ENCODE peak calls at places on chromosomes 13 and 19, in four cellular contexts. W is iPS-NIHi11, R is nucleus accumbens, X is ecto neural progenitor cell. M is an unnamed sample.

GRCh38 chr19:55617426-55617825 is 6.9 kb downstream of the ZNF784 start:
- DNase-seq in W (no peak), R (no peak), X (no peak), M (no peak)

GRCh38 chr19:58279042-58279924 is 528 bp downstream of the ZNF8 start:
- DNase-seq in W (peak), R (peak), X (no peak), M (peak)

GRCh38 chr13:109330941-109331340 is 455.4 kb downstream of the IRS2 start:
- DNase-seq in W (no peak), R (no peak), X (no peak), M (no peak)

GRCh38 chr19:38736413-38737280 is 7.6 kb downstream of the CAPN12 start:
- DNase-seq in W (peak), R (no peak), X (peak), M (peak)

GRCh38 chr13:92590503-92590908 is 636.1 kb upstream of the GPC6 start:
- DNase-seq in W (no peak), R (no peak), X (no peak), M (no peak)

GRCh38 chr19:45901432-45901903 is 945 bp downstream of the MYPOP start:
- DNase-seq in W (peak), R (no peak), X (no peak), M (peak)

GRCh38 chr13:37534181-37534580 is 64.4 kb downstream of the POSTN start:
- DNase-seq in W (no peak), R (no peak), X (no peak), M (no peak)

GRCh38 chr19:18520848-18521691 is 800 bp downstream of the ELL start:
- DNase-seq in W (no peak), R (no peak), X (peak), M (peak)

GRCh38 chr13:34076319-34076718 is 258.4 kb downstream of the RFC3 start:
- DNase-seq in W (no peak), R (no peak), X (no peak), M (no peak)

GRCh38 chr13:85693889-85694511 is 105.2 kb downstream of the SLITRK6 start:
- DNase-seq in W (no peak), R (no peak), X (no peak), M (no peak)

GRCh38 chr19:6480843-6481415 is 658 bp downstream of the DENND1C start:
- DNase-seq in W (no peak), R (no peak), X (no peak), M (no peak)

GRCh38 chr19:2474232-2475017 is 1.5 kb upstream of the GADD45B start:
- DNase-seq in W (peak), R (peak), X (peak), M (peak)

GRCh38 chr19:37946132-37946531 is 39.1 kb downstream of the SIPA1L3 start:
- DNase-seq in W (no peak), R (no peak), X (no peak), M (no peak)

GRCh38 chr19:4910594-4911273 is 1.4 kb downstream of the UHRF1 start:
- DNase-seq in W (no peak), R (no peak), X (no peak), M (peak)

GRCh38 chr19:17314007-17314589 is 4.7 kb downstream of the DDA1 start:
- DNase-seq in W (no peak), R (no peak), X (no peak), M (no peak)